ENCODE peak calls at places on chromosome 5, in five cellular contexts. V is spleen, T is A549, Y is IMR-90, C is GM23248. O is an unnamed sample.

GRCh38 chr5:30501065-30501464 is 692.4 kb upstream of the CDH6 start:
- DNase-seq in V (no peak), T (no peak), Y (no peak), C (no peak), O (no peak)

GRCh38 chr5:56278267-56278826 is 45.2 kb upstream of the ANKRD55 start:
- DNase-seq in V (no peak), T (no peak), Y (peak; percentile 98), C (peak; percentile 27), O (no peak)

GRCh38 chr5:139204196-139204595 is 6.0 kb upstream of the SIL1 start:
- DNase-seq in V (no peak), T (no peak), Y (no peak), C (no peak), O (no peak)

GRCh38 chr5:119074419-119074818 is 3.5 kb downstream of the DMXL1 start:
- DNase-seq in V (no peak), T (no peak), Y (no peak), C (no peak), O (no peak)

GRCh38 chr5:122835681-122836080 is 9.7 kb upstream of the SNX24 start:
- DNase-seq in V (no peak), T (no peak), Y (no peak), C (peak; percentile 34), O (no peak)

GRCh38 chr5:138544171-138545134 is 1.4 kb upstream of the ETF1 start:
- DNase-seq in V (no peak), T (no peak), Y (peak; percentile 47), C (peak; percentile 80), O (no peak)

GRCh38 chr5:95620030-95620869 is at the start of gene GPR150:
- DNase-seq in V (peak; percentile 94), T (peak; percentile 60), Y (peak; percentile 37), C (peak; percentile 81), O (no peak)

GRCh38 chr5:177507165-177507564 is 2.5 kb downstream of the DOK3 start:
- DNase-seq in V (no peak), T (peak; percentile 66), Y (no peak), C (peak; percentile 42), O (no peak)

GRCh38 chr5:25091917-25092316 is 447.1 kb upstream of the CDH10 start:
- DNase-seq in V (no peak), T (no peak), Y (no peak), C (peak; percentile 23), O (no peak)

GRCh38 chr5:127518319-127518621 is 830 bp downstream of the PRRC1 start:
- DNase-seq in V (no peak), T (peak; percentile 43), Y (peak; percentile 57), C (no peak), O (peak; percentile 58)

GRCh38 chr5:1118738-1119137 is 6.9 kb upstream of the SLC12A7 start:
- DNase-seq in V (no peak), T (no peak), Y (no peak), C (no peak), O (no peak)

GRCh38 chr5:167295686-167296015 is 995.8 kb upstream of the WWC1 start:
- DNase-seq in V (no peak), T (no peak), Y (no peak), C (no peak), O (no peak)
- H3K4me3 ChIP-seq in V (no peak overlapping the region), T (no peak overlapping the region), Y (no peak overlapping the region), C (no peak overlapping the region), O (no peak overlapping the region)

GRCh38 chr5:76406014-76406413 is 2.9 kb downstream of the IQGAP2 start:
- DNase-seq in V (no peak), T (no peak), Y (no peak), C (no peak), O (no peak)

GRCh38 chr5:76403963-76404693 is 1.0 kb downstream of the IQGAP2 start:
- DNase-seq in V (peak; percentile 90), T (peak; percentile 25), Y (no peak), C (peak; percentile 11), O (peak; percentile 66)

GRCh38 chr5:76408104-76408644 is 5.1 kb downstream of the IQGAP2 start:
- DNase-seq in V (no peak), T (no peak), Y (no peak), C (no peak), O (no peak)

GRCh38 chr5:76404694-76405306 is 1.7 kb downstream of the IQGAP2 start:
- DNase-seq in V (no peak), T (no peak), Y (no peak), C (no peak), O (peak; percentile 96)

GRCh38 chr5:76406567-76407155 is 3.6 kb downstream of the IQGAP2 start:
- DNase-seq in V (no peak), T (no peak), Y (no peak), C (no peak), O (no peak)
- H3K4me3 ChIP-seq in V (no peak overlapping the region), T (no peak overlapping the region), Y (no peak overlapping the region), C (no peak overlapping the region), O (no peak overlapping the region)

GRCh38 chr5:180209137-180209581 is at the start of gene RASGEF1C:
- DNase-seq in V (peak; percentile 87), T (peak; percentile 70), Y (peak; percentile 47), C (peak; percentile 88), O (peak; percentile 35)
- H3K4me3 ChIP-seq in V (no peak within 1 kb of the TSS), T (peak within 1 kb of the TSS; percentile 61), Y (peak within 1 kb of the TSS; percentile 41), C (peak within 1 kb of the TSS; percentile 43), O (peak within 1 kb of the TSS; percentile 44)

GRCh38 chr5:53092242-53092641 is 17.3 kb downstream of the MOCS2 start:
- DNase-seq in V (no peak), T (no peak), Y (no peak), C (no peak), O (no peak)
- H3K4me3 ChIP-seq in V (no peak overlapping the region), T (no peak overlapping the region), Y (no peak overlapping the region), C (no peak overlapping the region), O (no peak overlapping the region)

DNA sequence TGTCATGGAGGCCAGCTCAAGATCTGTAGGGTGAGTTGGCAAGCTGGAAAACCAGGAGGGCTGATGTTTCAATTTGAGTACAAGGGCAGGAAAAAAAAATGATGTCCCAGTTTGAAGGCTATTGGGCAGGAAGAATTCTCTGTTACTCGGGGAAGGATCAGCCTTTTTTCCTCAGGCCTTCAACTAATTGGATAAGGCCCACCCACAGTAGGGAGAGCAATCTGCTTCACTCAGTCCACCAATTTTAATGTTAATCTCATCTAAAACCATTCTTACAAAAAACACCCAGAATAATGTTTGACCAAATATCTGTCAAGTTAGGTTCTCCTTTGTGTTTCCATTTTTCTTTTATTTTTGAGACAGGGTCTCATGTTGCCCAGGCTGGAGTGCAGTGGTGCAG is 382.4 kb downstream of the ARRDC3 start:
- DNase-seq in V (no peak), T (no peak), Y (no peak), C (no peak), O (no peak)
- H3K4me3 ChIP-seq in V (no peak overlapping the region), T (no peak overlapping the region), Y (no peak overlapping the region), C (no peak overlapping the region), O (no peak overlapping the region)

GRCh38 chr5:149932445-149933350 is 11.9 kb downstream of the PDE6A start:
- DNase-seq in V (peak; percentile 77), T (peak; percentile 69), Y (no peak), C (peak; percentile 74), O (no peak)
- H3K4me3 ChIP-seq in V (no peak overlapping the region), T (peak overlapping the region; percentile 41), Y (no peak overlapping the region), C (peak overlapping the region; percentile 76), O (no peak overlapping the region)

DNA sequence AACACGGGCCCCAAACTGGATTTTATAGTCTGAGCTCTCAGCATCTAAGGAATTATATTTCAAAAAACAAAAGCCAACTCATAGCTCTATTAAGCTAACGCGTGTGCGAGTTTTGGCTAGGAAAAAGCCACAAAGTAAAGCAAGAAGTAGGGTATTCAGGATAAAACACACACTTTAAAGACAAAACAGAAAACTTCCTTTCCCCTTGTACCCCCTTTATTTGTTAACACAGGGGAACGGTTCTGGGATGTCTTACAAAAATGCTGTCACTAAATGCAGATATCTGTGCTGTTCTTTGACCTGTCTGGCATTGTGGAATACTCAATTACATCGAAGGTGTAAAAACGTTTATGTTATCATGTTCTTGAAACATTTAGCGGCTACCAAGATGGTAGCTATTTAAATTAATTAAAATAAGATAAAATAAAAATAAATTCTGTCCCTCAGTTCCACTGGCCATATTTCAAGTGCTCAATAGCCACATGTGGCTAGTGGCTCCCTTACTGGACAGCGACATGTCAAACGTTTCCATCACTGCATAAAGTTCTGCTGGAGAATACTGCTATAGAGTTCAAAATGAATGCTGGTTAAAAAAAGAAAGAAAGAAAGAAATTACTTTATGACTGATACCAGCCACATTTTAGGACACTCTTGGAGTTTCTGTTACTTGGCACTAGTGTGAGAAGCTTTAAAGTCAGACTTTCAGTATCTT is 7.2 kb upstream of the MEF2C start:
- DNase-seq in V (no peak), T (no peak), Y (no peak), C (no peak), O (no peak)
- H3K4me3 ChIP-seq in V (peak overlapping the region; percentile 42), T (no peak overlapping the region), Y (peak overlapping the region; percentile 56), C (peak overlapping the region; percentile 86), O (no peak overlapping the region)

GRCh38 chr5:159050408-159051091 is 49.2 kb downstream of the EBF1 start:
- DNase-seq in V (no peak), T (no peak), Y (peak; percentile 32), C (peak; percentile 91), O (no peak)
- H3K4me3 ChIP-seq in V (no peak overlapping the region), T (no peak overlapping the region), Y (no peak overlapping the region), C (peak overlapping the region; percentile 59), O (no peak overlapping the region)

GRCh38 chr5:157747173-157747758 is 3.8 kb downstream of the LSM11 start:
- DNase-seq in V (no peak), T (no peak), Y (no peak), C (no peak), O (no peak)

GRCh38 chr5:157747766-157748700 is 4.5 kb downstream of the LSM11 start:
- DNase-seq in V (no peak), T (no peak), Y (no peak), C (peak; percentile 36), O (no peak)

GRCh38 chr5:157743163-157744054 is at the start of gene LSM11:
- DNase-seq in V (peak; percentile 99), T (peak; percentile 80), Y (peak; percentile 72), C (peak; percentile 94), O (peak; percentile 73)

GRCh38 chr5:157744055-157745011 is 821 bp downstream of the LSM11 start:
- DNase-seq in V (peak; percentile 90), T (no peak), Y (no peak), C (peak; percentile 50), O (no peak)

DNA sequence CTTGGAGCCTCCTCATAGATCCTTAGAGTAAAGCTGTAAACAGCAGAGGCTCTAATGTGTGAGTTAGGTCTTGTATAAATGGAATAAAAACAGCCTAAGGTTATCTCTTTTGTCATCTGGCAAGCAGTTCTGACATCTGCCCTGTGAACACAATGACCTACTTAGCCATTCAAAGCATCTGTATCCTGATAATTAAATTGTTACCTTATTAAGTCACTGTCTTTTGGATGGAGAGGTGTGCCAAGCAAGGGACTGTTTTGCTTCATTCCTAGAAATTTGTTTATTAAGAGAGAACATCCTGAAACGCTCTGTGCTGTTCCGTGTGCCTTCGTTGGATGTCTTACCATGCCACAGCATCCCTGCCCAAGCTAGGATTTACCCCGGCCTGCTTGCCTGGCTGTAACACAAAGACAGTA is 1.5 kb downstream of the LSM11 start:
- DNase-seq in V (no peak), T (no peak), Y (no peak), C (no peak), O (no peak)
- H3K4me3 ChIP-seq in V (no peak overlapping the region), T (peak overlapping the region; percentile 100), Y (no peak overlapping the region), C (peak overlapping the region; percentile 85), O (peak overlapping the region; percentile 70)